ENCODE peak calls at places on chromosome 7, in six cellular contexts. Z is activated T-helper 1 cell treated with anti-CD3 and anti-CD28 coated beads, Interleukin-12 subunit alpha, Interleukin-12 subunit beta, Interleukin-2, Interleukin-4 antibody, amounts not matched to agents 30 ng/mL and 10 ng/mL and 1 ng/mL, durations not matched to agents 14 hours and 24 hours and 36 hours; G is GM03348; P is HTR-8/SVneo; Q is kidney tubule cell; I is stimulated activated CD8-positive, alpha-beta memory T cell treated with anti-CD3 and anti-CD28 coated beads, Interleukin-12 subunit alpha, Interleukin-12 subunit beta, amount 100 ng/mL, for 4 hours. L is an unnamed sample.
A peak's percentile ranks its signal among the peaks of the same experiment; 100 is the strongest.

GRCh38 chr7:125661006-125661405 is 731.4 kb upstream of the POT1 start:
- DNase-seq in Z (no peak), G (no peak), P (no peak), Q (no peak), I (no peak), L (no peak)

GRCh38 chr7:138776156-138776833 is 21.5 kb upstream of the TMEM213 start:
- DNase-seq in Z (no peak), G (no peak), P (no peak), Q (no peak), I (no peak), L (no peak)

GRCh38 chr7:135575296-135575695 is 17.6 kb downstream of the NUP205 start:
- DNase-seq in Z (no peak), G (no peak), P (no peak), Q (no peak), I (no peak), L (no peak)

GRCh38 chr7:24981544-24981951 is 1.6 kb upstream of the OSBPL3 start:
- DNase-seq in Z (peak; percentile 41), G (peak; percentile 76), P (no peak), Q (peak; percentile 84), I (peak; percentile 45), L (peak; percentile 13)

GRCh38 chr7:108073305-108074070 is 56.7 kb downstream of the LAMB4 start:
- DNase-seq in Z (no peak), G (no peak), P (no peak), Q (no peak), I (no peak), L (no peak)

GRCh38 chr7:24870766-24871165 is 109.2 kb downstream of the OSBPL3 start:
- DNase-seq in Z (no peak), G (no peak), P (no peak), Q (no peak), I (no peak), L (no peak)

GRCh38 chr7:102819151-102819550 is 70.4 kb downstream of the FAM185A start:
- DNase-seq in Z (no peak), G (no peak), P (no peak), Q (no peak), I (no peak), L (peak; percentile 67)

GRCh38 chr7:32299133-32299702 is 191.0 kb downstream of the LSM5 start:
- DNase-seq in Z (no peak), G (no peak), P (peak; percentile 15), Q (no peak), I (no peak), L (no peak)

GRCh38 chr7:123355576-123356195 is 155.9 kb upstream of the SLC13A1 start:
- DNase-seq in Z (no peak), G (no peak), P (no peak), Q (peak; percentile 45), I (no peak), L (no peak)

GRCh38 chr7:156612930-156613329 is 27.6 kb upstream of the RNF32 start:
- DNase-seq in Z (peak; percentile 82), G (no peak), P (no peak), Q (no peak), I (peak; percentile 52), L (no peak)

GRCh38 chr7:105024734-105025133 is 10.7 kb downstream of the KMT2E start:
- DNase-seq in Z (no peak), G (no peak), P (no peak), Q (no peak), I (no peak), L (no peak)

GRCh38 chr7:134712196-134712595 is 65.5 kb downstream of the BPGM start:
- DNase-seq in Z (no peak), G (no peak), P (no peak), Q (peak; percentile 49), I (no peak), L (no peak)

GRCh38 chr7:55247466-55247865 is 117.7 kb upstream of the LANCL2 start:
- DNase-seq in Z (no peak), G (peak; percentile 29), P (peak; percentile 18), Q (no peak), I (no peak), L (no peak)

GRCh38 chr7:158782638-158783490 is 46.4 kb downstream of the ESYT2 start:
- DNase-seq in Z (no peak), G (peak; percentile 27), P (no peak), Q (peak; percentile 24), I (no peak), L (peak; percentile 48)

GRCh38 chr7:130400120-130400572 is 19.9 kb downstream of the CPA1 start:
- DNase-seq in Z (no peak), G (peak; percentile 77), P (no peak), Q (no peak), I (no peak), L (no peak)